ENCODE peak calls at places on chromosomes 16 and 17, in four cellular contexts. One of them, this sample, is unnamed.

GRCh38 chr16:84593825-84594724 is 23.8 kb downstream of the COTL1 start:
- DNase-seq in adrenal gland: peak; percentile 39
- DNase-seq in mammary epithelial cell: no peak
- DNase-seq in epithelial cell of proximal tubule: no peak
- DNase-seq in this sample: no peak

GRCh38 chr16:30429418-30429677 is 482 bp downstream of the DCTPP1 start:
- DNase-seq in mammary epithelial cell: no peak
- DNase-seq in adrenal gland: no peak
- DNase-seq in epithelial cell of proximal tubule: no peak
- DNase-seq in this sample: no peak

GRCh38 chr17:78351449-78352006 is 8.3 kb downstream of the SOCS3 start:
- DNase-seq in mammary epithelial cell: peak; percentile 98
- DNase-seq in epithelial cell of proximal tubule: no peak
- DNase-seq in adrenal gland: peak; percentile 99
- DNase-seq in this sample: no peak

GRCh38 chr16:72995151-72995881 is 52.6 kb downstream of the ZFHX3 start:
- DNase-seq in mammary epithelial cell: no peak
- DNase-seq in adrenal gland: no peak
- DNase-seq in epithelial cell of proximal tubule: no peak
- DNase-seq in this sample: peak; percentile 18

GRCh38 chr17:29972277-29972676 is 30.8 kb downstream of the EFCAB5 start:
- DNase-seq in epithelial cell of proximal tubule: no peak
- DNase-seq in mammary epithelial cell: no peak
- DNase-seq in adrenal gland: no peak
- DNase-seq in this sample: no peak

GRCh38 chr16:2774161-2774891 is 2.8 kb downstream of the ELOB start:
- DNase-seq in adrenal gland: no peak
- DNase-seq in epithelial cell of proximal tubule: no peak
- DNase-seq in mammary epithelial cell: no peak
- DNase-seq in this sample: no peak

GRCh38 chr17:57723427-57724037 is 21.6 kb downstream of the CCDC182 start:
- DNase-seq in adrenal gland: no peak
- DNase-seq in epithelial cell of proximal tubule: peak; percentile 44
- DNase-seq in mammary epithelial cell: no peak
- DNase-seq in this sample: no peak

GRCh38 chr16:85426806-85427205 is 186.3 kb upstream of the GSE1 start:
- DNase-seq in mammary epithelial cell: no peak
- DNase-seq in adrenal gland: no peak
- DNase-seq in epithelial cell of proximal tubule: no peak
- DNase-seq in this sample: no peak

GRCh38 chr16:19008770-19009169 is 25.0 kb downstream of the TMC7 start:
- DNase-seq in adrenal gland: no peak
- DNase-seq in mammary epithelial cell: peak; percentile 42
- DNase-seq in epithelial cell of proximal tubule: no peak
- DNase-seq in this sample: no peak

GRCh38 chr16:55645986-55646385 is 9.8 kb upstream of the SLC6A2 start:
- DNase-seq in mammary epithelial cell: no peak
- DNase-seq in epithelial cell of proximal tubule: no peak
- DNase-seq in adrenal gland: no peak
- DNase-seq in this sample: no peak

GRCh38 chr16:609984-610383 is 20.1 kb downstream of the RAB40C start:
- DNase-seq in adrenal gland: no peak
- DNase-seq in epithelial cell of proximal tubule: no peak
- DNase-seq in mammary epithelial cell: no peak
- DNase-seq in this sample: no peak

GRCh38 chr17:1783834-1784611 is 22.2 kb downstream of the SERPINF1 start:
- DNase-seq in adrenal gland: peak; percentile 95
- DNase-seq in mammary epithelial cell: peak; percentile 46
- DNase-seq in epithelial cell of proximal tubule: peak; percentile 70
- DNase-seq in this sample: no peak

GRCh38 chr17:78383725-78384471 is 5.4 kb downstream of the PGS1 start:
- DNase-seq in epithelial cell of proximal tubule: no peak
- DNase-seq in adrenal gland: peak; percentile 86
- DNase-seq in mammary epithelial cell: peak; percentile 97
- DNase-seq in this sample: no peak

GRCh38 chr16:29877266-29877961 is 14.4 kb upstream of the CDIPT start:
- DNase-seq in epithelial cell of proximal tubule: no peak
- DNase-seq in adrenal gland: no peak
- DNase-seq in mammary epithelial cell: peak; percentile 41
- DNase-seq in this sample: no peak

GRCh38 chr16:88701541-88702363 is 4.5 kb downstream of the RNF166 start:
- DNase-seq in mammary epithelial cell: no peak
- DNase-seq in adrenal gland: no peak
- DNase-seq in epithelial cell of proximal tubule: no peak
- DNase-seq in this sample: no peak

GRCh38 chr17:39617446-39618251 is 9.1 kb upstream of the PPP1R1B start:
- DNase-seq in adrenal gland: peak; percentile 59
- DNase-seq in mammary epithelial cell: peak; percentile 48
- DNase-seq in epithelial cell of proximal tubule: no peak
- DNase-seq in this sample: peak; percentile 47

GRCh38 chr16:27083861-27084261 is 17.1 kb downstream of the C16orf82 start:
- DNase-seq in epithelial cell of proximal tubule: no peak
- DNase-seq in mammary epithelial cell: no peak
- DNase-seq in adrenal gland: no peak
- DNase-seq in this sample: no peak

GRCh38 chr16:50944431-50944830 is 202.5 kb downstream of the CYLD start:
- DNase-seq in mammary epithelial cell: no peak
- DNase-seq in epithelial cell of proximal tubule: no peak
- DNase-seq in adrenal gland: no peak
- DNase-seq in this sample: no peak

GRCh38 chr17:49016775-49017463 is 19.7 kb downstream of the IGF2BP1 start:
- DNase-seq in adrenal gland: peak; percentile 76
- DNase-seq in epithelial cell of proximal tubule: no peak
- DNase-seq in mammary epithelial cell: peak; percentile 55
- DNase-seq in this sample: no peak

DNA sequence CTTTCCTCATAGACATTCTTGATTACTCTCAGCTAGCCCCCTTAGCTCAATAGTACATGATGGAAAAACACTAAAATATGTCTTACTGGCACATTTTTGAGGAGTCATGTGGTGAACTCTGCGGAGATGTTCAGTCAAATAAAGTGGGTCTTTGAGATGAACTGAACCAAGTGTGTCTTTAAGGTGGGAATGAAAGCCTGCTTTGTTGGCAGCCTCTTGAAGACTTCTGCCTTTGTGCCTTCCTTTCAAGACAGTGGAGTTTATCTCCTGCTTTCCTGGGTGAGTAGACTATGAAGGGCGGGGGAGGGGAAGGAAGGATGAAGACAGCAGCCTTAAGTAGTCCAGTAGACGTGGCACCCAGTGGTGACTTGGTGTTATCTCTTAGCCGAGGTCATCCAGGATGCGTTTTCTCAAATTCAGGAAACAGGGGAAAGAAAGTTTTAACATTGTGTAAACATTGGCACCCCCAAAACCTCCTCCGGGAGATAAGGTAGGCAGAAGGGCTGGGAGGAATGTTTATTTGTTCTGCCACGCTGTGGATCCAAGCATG is 220.4 kb downstream of the FTO start:
- DNase-seq in epithelial cell of proximal tubule: no peak
- DNase-seq in mammary epithelial cell: no peak
- DNase-seq in adrenal gland: no peak
- DNase-seq in this sample: no peak
- H3K4me3 ChIP-seq in epithelial cell of proximal tubule: no peak overlapping the region
- H3K4me3 ChIP-seq in mammary epithelial cell: no peak overlapping the region
- H3K4me3 ChIP-seq in adrenal gland: no peak overlapping the region
- H3K4me3 ChIP-seq in this sample: no peak overlapping the region

GRCh38 chr16:67676516-67676915 is 9.9 kb downstream of the C16orf86 start:
- DNase-seq in mammary epithelial cell: no peak
- DNase-seq in epithelial cell of proximal tubule: no peak
- DNase-seq in adrenal gland: no peak
- DNase-seq in this sample: peak; percentile 67

GRCh38 chr16:67675999-67676398 is 9.4 kb downstream of the C16orf86 start:
- DNase-seq in mammary epithelial cell: no peak
- DNase-seq in epithelial cell of proximal tubule: no peak
- DNase-seq in adrenal gland: no peak
- DNase-seq in this sample: no peak

GRCh38 chr16:67673712-67674580 is 7.3 kb downstream of the C16orf86 start:
- DNase-seq in mammary epithelial cell: no peak
- DNase-seq in adrenal gland: peak; percentile 75
- DNase-seq in epithelial cell of proximal tubule: no peak
- DNase-seq in this sample: peak; percentile 74

GRCh38 chr16:67675579-67675935 is 8.9 kb downstream of the C16orf86 start:
- DNase-seq in mammary epithelial cell: no peak
- DNase-seq in epithelial cell of proximal tubule: no peak
- DNase-seq in adrenal gland: no peak
- DNase-seq in this sample: no peak

GRCh38 chr16:67674851-67675578 is 8.4 kb downstream of the C16orf86 start:
- DNase-seq in adrenal gland: no peak
- DNase-seq in mammary epithelial cell: no peak
- DNase-seq in epithelial cell of proximal tubule: no peak
- DNase-seq in this sample: no peak
- TF ChIP-seq CTCF in adrenal gland: no peak
- TF ChIP-seq CTCF in mammary epithelial cell: no peak
- TF ChIP-seq CTCF in epithelial cell of proximal tubule: no peak
- TF ChIP-seq CTCF in this sample: no peak

DNA sequence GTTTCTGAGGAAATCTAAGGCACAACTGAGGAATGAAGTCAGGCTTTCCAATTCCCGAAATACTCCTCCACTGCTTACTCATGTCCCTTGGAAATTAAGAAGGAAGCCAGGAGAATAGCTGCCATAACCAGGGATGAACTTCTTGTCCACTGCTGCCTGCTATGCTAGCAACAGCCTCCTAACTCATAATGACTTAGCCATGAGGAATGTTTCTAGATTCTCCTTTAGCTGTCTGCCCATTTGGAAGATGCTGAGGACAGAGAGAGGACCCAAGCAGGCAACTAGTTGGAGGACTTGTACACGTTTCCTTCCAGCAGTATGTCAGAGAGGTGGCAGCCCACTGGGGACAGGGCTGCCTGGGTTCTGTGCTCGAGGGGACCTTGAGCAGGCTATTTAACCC is 939 bp upstream of the CCL2 start:
- DNase-seq in adrenal gland: no peak
- DNase-seq in epithelial cell of proximal tubule: no peak
- DNase-seq in mammary epithelial cell: no peak
- DNase-seq in this sample: no peak
- H3K4me3 ChIP-seq in adrenal gland: no peak overlapping the region
- H3K4me3 ChIP-seq in epithelial cell of proximal tubule: no peak overlapping the region
- H3K4me3 ChIP-seq in mammary epithelial cell: no peak overlapping the region
- H3K4me3 ChIP-seq in this sample: no peak overlapping the region

GRCh38 chr17:17849863-17850373 is 13.1 kb upstream of the SREBF1 start:
- DNase-seq in epithelial cell of proximal tubule: no peak
- DNase-seq in adrenal gland: peak; percentile 72
- DNase-seq in mammary epithelial cell: no peak
- DNase-seq in this sample: no peak
- TF ChIP-seq CTCF in epithelial cell of proximal tubule: peak; percentile 29
- TF ChIP-seq CTCF in adrenal gland: peak; percentile 18
- TF ChIP-seq CTCF in mammary epithelial cell: no peak
- TF ChIP-seq CTCF in this sample: no peak

DNA sequence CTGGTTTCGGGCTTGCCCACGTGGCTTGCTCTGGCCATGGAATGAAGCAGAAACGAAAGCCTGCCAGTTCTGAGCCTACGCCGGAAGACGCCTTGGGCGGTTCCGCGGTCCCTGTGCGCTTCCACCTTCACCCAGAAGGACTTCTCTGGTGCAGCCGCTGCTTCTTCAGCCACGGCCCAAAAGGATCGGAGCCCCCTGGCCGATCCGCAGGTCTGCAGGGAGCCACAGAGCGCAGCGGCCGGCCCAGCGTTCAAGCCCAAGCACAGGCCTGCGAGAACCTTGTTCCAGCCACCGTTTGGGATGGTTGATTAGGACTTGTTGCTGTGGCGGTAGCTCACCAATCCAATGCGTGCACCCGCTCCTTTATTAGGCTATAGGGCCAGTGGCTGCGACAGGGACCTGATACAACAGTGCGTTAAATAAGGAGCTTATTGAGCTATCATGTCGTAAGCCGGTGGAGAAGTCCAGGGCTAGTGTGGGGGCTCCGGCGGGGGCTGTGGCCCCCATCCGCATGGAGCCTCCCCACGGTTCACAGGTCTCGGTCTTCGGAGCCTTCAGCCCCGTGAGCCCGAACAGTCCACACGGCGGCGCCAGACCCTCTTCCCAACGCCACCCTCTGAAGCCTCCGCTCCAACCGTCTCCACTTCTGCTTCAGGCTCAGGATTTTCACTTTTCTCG is 10.2 kb upstream of the MPP2 start:
- DNase-seq in epithelial cell of proximal tubule: no peak
- DNase-seq in adrenal gland: no peak
- DNase-seq in mammary epithelial cell: no peak
- DNase-seq in this sample: no peak
- H3K4me3 ChIP-seq in epithelial cell of proximal tubule: no peak overlapping the region
- H3K4me3 ChIP-seq in adrenal gland: no peak overlapping the region
- H3K4me3 ChIP-seq in mammary epithelial cell: peak overlapping the region; percentile 2
- H3K4me3 ChIP-seq in this sample: no peak overlapping the region

GRCh38 chr16:78452030-78452429 is 352.6 kb downstream of the WWOX start:
- DNase-seq in adrenal gland: no peak
- DNase-seq in mammary epithelial cell: no peak
- DNase-seq in epithelial cell of proximal tubule: no peak
- DNase-seq in this sample: no peak
- TF ChIP-seq CTCF in adrenal gland: no peak
- TF ChIP-seq CTCF in mammary epithelial cell: no peak
- TF ChIP-seq CTCF in epithelial cell of proximal tubule: no peak
- TF ChIP-seq CTCF in this sample: no peak

GRCh38 chr17:41860254-41860931 is 4.8 kb downstream of the KLHL11 start:
- DNase-seq in epithelial cell of proximal tubule: no peak
- DNase-seq in mammary epithelial cell: no peak
- DNase-seq in adrenal gland: no peak
- DNase-seq in this sample: no peak
- H3K4me3 ChIP-seq in epithelial cell of proximal tubule: no peak overlapping the region
- H3K4me3 ChIP-seq in mammary epithelial cell: no peak overlapping the region
- H3K4me3 ChIP-seq in adrenal gland: no peak overlapping the region
- H3K4me3 ChIP-seq in this sample: no peak overlapping the region

DNA sequence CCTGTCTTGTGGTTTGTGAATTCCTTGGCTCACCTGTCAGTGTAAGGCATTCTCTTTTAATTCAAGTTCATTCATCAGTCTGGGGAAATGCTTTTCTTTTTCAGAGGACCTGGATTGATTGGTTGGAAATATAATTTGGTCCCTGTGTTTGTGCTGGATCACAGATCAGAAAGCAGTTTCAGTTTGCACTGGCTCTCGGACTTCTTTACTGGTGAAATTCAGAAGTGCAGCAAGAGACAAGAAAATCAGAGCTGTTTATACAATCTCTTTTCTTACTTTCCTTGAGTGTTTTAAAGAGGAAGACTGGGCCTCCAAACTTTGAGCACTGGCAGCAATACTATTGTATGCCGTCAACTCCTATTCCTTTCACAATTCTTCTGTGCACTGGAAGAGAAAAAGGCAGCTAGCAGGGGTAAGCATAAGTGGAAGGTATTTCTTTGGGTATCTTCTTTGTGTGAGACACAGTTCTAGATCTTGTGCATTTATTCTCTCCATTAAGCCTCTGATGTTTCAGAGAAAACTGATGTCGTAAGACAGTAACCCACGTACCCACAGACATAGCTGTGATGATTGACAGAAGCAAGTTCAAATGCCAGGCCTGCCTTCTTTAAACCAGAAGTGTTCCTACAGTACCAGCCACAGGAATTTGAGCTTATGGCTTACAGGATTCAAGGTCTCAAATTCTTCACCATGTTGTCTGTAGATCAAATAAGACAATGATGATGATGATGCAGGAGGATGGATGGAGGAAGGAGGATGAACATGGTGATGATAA is 161.6 kb upstream of the KCNJ16 start:
- DNase-seq in adrenal gland: peak; percentile 23
- DNase-seq in mammary epithelial cell: no peak
- DNase-seq in epithelial cell of proximal tubule: no peak
- DNase-seq in this sample: no peak
- TF ChIP-seq CTCF in adrenal gland: peak; percentile 14
- TF ChIP-seq CTCF in mammary epithelial cell: no peak
- TF ChIP-seq CTCF in epithelial cell of proximal tubule: no peak
- TF ChIP-seq CTCF in this sample: no peak

This sample was measured in LNCaP clone FGC.